ENCODE peak calls at places on chromosomes 11 and 22, in four cellular contexts. B, C, R and J are unnamed samples.

GRCh38 chr22:20173246-20173645 is 22.4 kb upstream of the CCDC188 start:
- DNase-seq in B (no peak), C (no peak), R (no peak), J (no peak)

GRCh38 chr11:57515332-57516060 is at the start of gene SLC43A1:
- DNase-seq in B (peak), C (no peak), R (peak), J (peak)

GRCh38 chr11:69442807-69443137 is 38.7 kb upstream of the LINC01488 start:
- DNase-seq in B (peak), C (no peak), R (peak), J (no peak)

GRCh38 chr11:69941546-69942332 is 122.5 kb upstream of the FGF3 start:
- DNase-seq in B (no peak), C (no peak), R (no peak), J (no peak)

GRCh38 chr11:121039971-121040613 is 16.2 kb downstream of the TBCEL start:
- DNase-seq in B (no peak), C (no peak), R (no peak), J (no peak)

GRCh38 chr11:79786961-79787360 is 346.1 kb upstream of the TENM4 start:
- DNase-seq in B (no peak), C (no peak), R (no peak), J (no peak)

GRCh38 chr11:62071408-62071807 is 52.4 kb upstream of the INCENP start:
- DNase-seq in B (peak), C (no peak), R (no peak), J (no peak)

GRCh38 chr11:57288771-57289579 is 35.8 kb downstream of the TNKS1BP1 start:
- DNase-seq in B (peak), C (no peak), R (peak), J (peak)

GRCh38 chr11:4092031-4092430 is 2.6 kb upstream of the RRM1 start:
- DNase-seq in B (no peak), C (no peak), R (no peak), J (no peak)

GRCh38 chr11:78000193-78000592 is 5.7 kb upstream of the INTS4 start:
- DNase-seq in B (peak), C (no peak), R (peak), J (peak)
- TF ChIP-seq CTCF in B (peak), C (peak), R (peak), J (peak)

DNA sequence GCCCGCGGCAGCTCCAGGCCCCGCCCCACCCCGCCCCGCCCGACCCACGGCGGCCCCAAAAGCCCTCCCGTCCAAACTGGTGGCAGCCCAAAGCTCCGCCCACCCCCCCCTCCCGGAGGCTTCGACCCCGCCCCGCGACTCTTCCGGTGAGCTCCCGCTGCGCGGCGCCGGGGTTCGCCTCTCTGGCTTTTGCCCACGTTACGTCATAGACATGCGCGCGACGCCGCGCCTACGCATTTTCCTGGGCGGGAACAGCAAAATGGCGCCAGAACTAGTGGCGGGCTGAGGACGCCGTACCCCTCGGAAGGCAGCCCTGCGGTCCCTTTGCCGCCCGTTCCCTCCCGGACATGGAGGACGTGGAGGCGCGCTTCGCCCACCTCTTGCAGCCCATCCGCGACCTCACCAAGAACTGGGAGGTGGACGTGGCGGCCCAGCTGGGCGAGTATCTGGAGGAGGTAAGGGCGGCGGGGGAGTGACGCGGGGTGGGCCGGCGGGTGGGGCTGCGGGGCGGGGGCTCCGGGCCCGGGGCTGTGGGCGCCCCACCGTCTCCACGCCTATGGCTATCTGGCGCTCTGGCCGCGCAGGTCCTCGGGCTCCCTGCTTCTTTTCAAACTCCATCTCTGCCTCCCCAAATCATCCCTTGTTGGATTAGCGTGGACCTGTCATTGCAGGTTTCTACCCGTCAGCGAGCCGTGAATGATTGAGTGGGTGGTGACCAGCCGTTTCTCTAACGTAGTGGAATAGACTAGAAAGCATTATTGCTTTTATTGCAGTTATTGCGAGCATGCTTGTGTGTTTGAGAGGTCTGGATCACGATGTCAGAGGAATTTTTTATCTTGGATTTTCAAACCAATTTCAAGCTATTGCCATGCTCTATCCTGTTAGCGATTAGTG is at the start of gene NCAPH2:
- DNase-seq in B (peak), C (peak), R (peak), J (peak)
- TF ChIP-seq CTCF in B (no peak), C (no peak), R (no peak), J (no peak)

DNA sequence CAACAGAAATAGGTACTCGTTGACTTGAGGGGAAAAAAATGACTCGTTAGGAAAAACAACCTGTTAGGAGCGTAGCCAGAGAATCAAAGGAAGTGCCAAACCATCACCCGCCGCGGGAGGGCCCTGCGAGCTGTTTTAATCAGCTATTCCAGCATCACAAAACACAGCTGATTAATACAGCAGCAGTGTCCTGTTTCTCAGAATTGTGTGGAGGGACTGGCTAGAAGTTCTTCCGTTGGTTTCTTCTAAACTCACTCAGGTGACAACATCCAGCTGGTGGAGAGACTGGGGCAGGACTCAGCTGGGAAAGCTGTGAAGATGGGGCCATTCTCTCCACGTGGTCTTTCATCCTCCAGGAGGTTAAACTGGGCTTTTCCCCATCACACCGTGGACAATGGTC is 28.0 kb downstream of the HSPA8 start:
- DNase-seq in B (no peak), C (no peak), R (no peak), J (no peak)
- TF ChIP-seq CTCF in B (peak), C (no peak), R (no peak), J (no peak)

DNA sequence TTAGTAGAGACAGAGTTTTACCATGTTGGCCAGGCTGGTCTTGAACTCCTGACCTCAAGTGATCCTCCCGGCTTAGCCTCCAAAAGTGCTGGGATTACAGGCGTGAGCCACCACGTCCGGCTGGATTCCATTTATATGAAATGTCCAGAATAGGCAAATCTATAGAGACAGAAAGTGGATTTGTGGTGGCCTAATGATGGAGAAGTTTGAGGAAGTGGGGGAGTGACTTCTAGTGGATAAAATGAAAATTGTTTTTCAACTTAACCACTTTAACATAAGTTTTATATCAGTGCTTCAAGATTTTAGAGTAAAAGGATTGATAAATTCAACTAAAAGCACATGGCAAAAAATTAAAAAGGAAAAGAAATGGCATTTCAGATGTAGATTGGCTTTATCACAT is 66.2 kb downstream of the HIPK3 start:
- DNase-seq in B (no peak), C (no peak), R (no peak), J (no peak)
- TF ChIP-seq CTCF in B (no peak), C (no peak), R (no peak), J (no peak)

GRCh38 chr11:71343828-71344400 is 91.5 kb upstream of the SHANK2 start:
- DNase-seq in B (no peak), C (no peak), R (no peak), J (no peak)

GRCh38 chr11:71341596-71341995 is 89.2 kb upstream of the SHANK2 start:
- DNase-seq in B (no peak), C (no peak), R (no peak), J (no peak)

GRCh38 chr11:71341173-71341572 is 88.8 kb upstream of the SHANK2 start:
- DNase-seq in B (no peak), C (no peak), R (no peak), J (no peak)

GRCh38 chr11:71342951-71343827 is 90.8 kb upstream of the SHANK2 start:
- DNase-seq in B (peak), C (no peak), R (peak), J (peak)

GRCh38 chr11:71342116-71342515 is 89.7 kb upstream of the SHANK2 start:
- DNase-seq in B (peak), C (no peak), R (no peak), J (no peak)
- TF ChIP-seq CTCF in B (no peak), C (no peak), R (no peak), J (no peak)

GRCh38 chr22:24938741-24939341 is 7.7 kb downstream of the LHFPL7 start:
- DNase-seq in B (peak), C (no peak), R (peak), J (peak)
- TF ChIP-seq CTCF in B (peak), C (peak), R (peak), J (peak)

GRCh38 chr11:82720267-82720666 is 13.4 kb downstream of the FAM181B start:
- DNase-seq in B (no peak), C (no peak), R (no peak), J (no peak)

GRCh38 chr11:82718841-82719240 is 14.8 kb downstream of the FAM181B start:
- DNase-seq in B (no peak), C (no peak), R (no peak), J (no peak)

GRCh38 chr11:82714346-82715174 is 19.1 kb downstream of the FAM181B start:
- DNase-seq in B (no peak), C (no peak), R (no peak), J (no peak)

GRCh38 chr11:82719316-82719715 is 14.3 kb downstream of the FAM181B start:
- DNase-seq in B (no peak), C (no peak), R (no peak), J (no peak)

GRCh38 chr11:82718307-82718706 is 15.4 kb downstream of the FAM181B start:
- DNase-seq in B (peak), C (no peak), R (peak), J (peak)
- TF ChIP-seq CTCF in B (peak), C (peak), R (peak), J (peak)

GRCh38 chr11:129992161-129992944 is 10.3 kb downstream of the PRDM10 start:
- DNase-seq in B (peak), C (no peak), R (peak), J (no peak)
- TF ChIP-seq CTCF in B (peak), C (peak), R (no peak), J (no peak)

GRCh38 chr11:59182457-59183151 is 10.7 kb downstream of the DTX4 start:
- DNase-seq in B (no peak), C (no peak), R (no peak), J (no peak)
- TF ChIP-seq CTCF in B (peak), C (peak), R (peak), J (peak)